ENCODE peak calls at places on chromosome 16, in six cellular contexts. One of them, this sample, is unnamed.

GRCh38 chr16:80300876-80301275 is 239.9 kb upstream of the DYNLRB2 start:
- DNase-seq in colonic mucosa: no peak
- DNase-seq in tibial nerve: no peak
- DNase-seq in NB4: no peak
- DNase-seq in neural progenitor cell: no peak
- DNase-seq in BE2C: no peak
- DNase-seq in this sample: no peak

GRCh38 chr16:72940886-72941285 is 107.0 kb downstream of the ZFHX3 start:
- DNase-seq in colonic mucosa: no peak
- DNase-seq in tibial nerve: no peak
- DNase-seq in NB4: no peak
- DNase-seq in neural progenitor cell: no peak
- DNase-seq in BE2C: no peak
- DNase-seq in this sample: no peak

GRCh38 chr16:72256398-72257048 is 84.6 kb upstream of the PMFBP1 start:
- DNase-seq in colonic mucosa: no peak
- DNase-seq in tibial nerve: no peak
- DNase-seq in NB4: no peak
- DNase-seq in neural progenitor cell: no peak
- DNase-seq in BE2C: no peak
- DNase-seq in this sample: no peak

GRCh38 chr16:3045758-3046505 is 429 bp upstream of the MMP25 start:
- DNase-seq in colonic mucosa: no peak
- DNase-seq in tibial nerve: no peak
- DNase-seq in NB4: peak
- DNase-seq in neural progenitor cell: peak
- DNase-seq in BE2C: no peak
- DNase-seq in this sample: no peak

GRCh38 chr16:60684002-60684401 is 1352.2 kb downstream of the CDH8 start:
- DNase-seq in colonic mucosa: no peak
- DNase-seq in tibial nerve: no peak
- DNase-seq in NB4: no peak
- DNase-seq in neural progenitor cell: no peak
- DNase-seq in BE2C: no peak
- DNase-seq in this sample: no peak

GRCh38 chr16:30949655-30950515 is 1.0 kb downstream of the ORAI3 start:
- DNase-seq in colonic mucosa: peak
- DNase-seq in tibial nerve: peak
- DNase-seq in NB4: peak
- DNase-seq in neural progenitor cell: peak
- DNase-seq in BE2C: no peak
- DNase-seq in this sample: peak

GRCh38 chr16:8583199-8583598 is 7.1 kb downstream of the TMEM114 start:
- DNase-seq in colonic mucosa: no peak
- DNase-seq in tibial nerve: no peak
- DNase-seq in NB4: no peak
- DNase-seq in neural progenitor cell: no peak
- DNase-seq in BE2C: no peak
- DNase-seq in this sample: no peak

GRCh38 chr16:58062821-58063220 is 37.3 kb downstream of the MMP15 start:
- DNase-seq in colonic mucosa: no peak
- DNase-seq in tibial nerve: no peak
- DNase-seq in NB4: no peak
- DNase-seq in neural progenitor cell: no peak
- DNase-seq in BE2C: no peak
- DNase-seq in this sample: no peak

GRCh38 chr16:83138976-83139690 is 512.4 kb downstream of the CDH13 start:
- DNase-seq in colonic mucosa: no peak
- DNase-seq in tibial nerve: no peak
- DNase-seq in NB4: no peak
- DNase-seq in neural progenitor cell: no peak
- DNase-seq in BE2C: no peak
- DNase-seq in this sample: no peak

GRCh38 chr16:17476414-17477259 is 5.9 kb upstream of the XYLT1 start:
- DNase-seq in colonic mucosa: peak
- DNase-seq in tibial nerve: no peak
- DNase-seq in NB4: peak
- DNase-seq in neural progenitor cell: peak
- DNase-seq in BE2C: peak
- DNase-seq in this sample: no peak

GRCh38 chr16:31061813-31062440 is 12.1 kb downstream of the ZNF668 start:
- DNase-seq in colonic mucosa: no peak
- DNase-seq in tibial nerve: no peak
- DNase-seq in NB4: no peak
- DNase-seq in neural progenitor cell: no peak
- DNase-seq in BE2C: no peak
- DNase-seq in this sample: no peak

GRCh38 chr16:22816475-22816874 is 2.5 kb downstream of the HS3ST2 start:
- DNase-seq in colonic mucosa: no peak
- DNase-seq in tibial nerve: no peak
- DNase-seq in NB4: no peak
- DNase-seq in neural progenitor cell: no peak
- DNase-seq in BE2C: no peak
- DNase-seq in this sample: no peak

GRCh38 chr16:2415085-2415484 is 14.2 kb upstream of the CCNF start:
- DNase-seq in colonic mucosa: no peak
- DNase-seq in tibial nerve: no peak
- DNase-seq in NB4: no peak
- DNase-seq in neural progenitor cell: no peak
- DNase-seq in BE2C: no peak
- DNase-seq in this sample: no peak

GRCh38 chr16:649646-650045 is 481 bp downstream of the WDR90 start:
- DNase-seq in colonic mucosa: no peak
- DNase-seq in tibial nerve: no peak
- DNase-seq in NB4: peak
- DNase-seq in neural progenitor cell: no peak
- DNase-seq in BE2C: no peak
- DNase-seq in this sample: no peak

GRCh38 chr16:70615933-70616332 is 30.4 kb upstream of the IL34 start:
- DNase-seq in colonic mucosa: no peak
- DNase-seq in tibial nerve: no peak
- DNase-seq in NB4: no peak
- DNase-seq in neural progenitor cell: no peak
- DNase-seq in BE2C: no peak
- DNase-seq in this sample: no peak

DNA sequence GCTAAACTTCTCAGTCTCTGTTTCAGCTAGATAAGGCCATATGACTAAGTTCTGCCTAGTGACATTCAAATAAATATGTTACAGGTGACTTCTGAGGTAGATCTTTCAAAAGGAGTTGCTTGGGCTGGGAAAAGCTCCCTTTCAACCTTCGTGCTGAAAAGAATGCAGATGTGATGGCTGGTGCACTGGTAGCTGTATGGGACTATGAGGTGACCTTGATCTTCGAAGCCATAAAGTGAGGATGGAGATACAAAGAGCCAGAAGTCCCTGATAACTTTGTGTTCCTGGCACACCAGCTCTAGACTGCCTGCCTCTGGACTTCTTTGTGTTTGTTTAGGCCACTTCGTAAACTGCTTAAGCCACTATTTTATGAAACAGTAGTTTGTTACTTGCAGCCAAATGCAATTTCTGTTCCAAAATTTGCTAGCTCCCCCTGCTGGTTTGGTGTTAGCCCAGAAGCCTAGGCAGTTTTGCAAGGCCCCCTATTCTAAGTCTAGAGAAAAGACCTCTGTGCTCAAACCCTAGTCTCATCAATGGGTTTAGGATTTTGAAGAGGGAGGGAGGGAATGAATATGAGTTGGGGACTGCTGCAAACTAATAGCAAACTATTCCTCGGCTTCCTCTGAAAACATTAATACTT is 23.3 kb upstream of the ERCC4 start:
- DNase-seq in colonic mucosa: no peak
- DNase-seq in tibial nerve: no peak
- DNase-seq in NB4: peak
- DNase-seq in neural progenitor cell: no peak
- DNase-seq in BE2C: no peak
- DNase-seq in this sample: no peak
- TF ChIP-seq CTCF in colonic mucosa: no peak
- TF ChIP-seq CTCF in tibial nerve: no peak
- TF ChIP-seq CTCF in NB4: peak
- TF ChIP-seq CTCF in neural progenitor cell: peak
- TF ChIP-seq CTCF in BE2C: peak
- TF ChIP-seq CTCF in this sample: no peak

DNA sequence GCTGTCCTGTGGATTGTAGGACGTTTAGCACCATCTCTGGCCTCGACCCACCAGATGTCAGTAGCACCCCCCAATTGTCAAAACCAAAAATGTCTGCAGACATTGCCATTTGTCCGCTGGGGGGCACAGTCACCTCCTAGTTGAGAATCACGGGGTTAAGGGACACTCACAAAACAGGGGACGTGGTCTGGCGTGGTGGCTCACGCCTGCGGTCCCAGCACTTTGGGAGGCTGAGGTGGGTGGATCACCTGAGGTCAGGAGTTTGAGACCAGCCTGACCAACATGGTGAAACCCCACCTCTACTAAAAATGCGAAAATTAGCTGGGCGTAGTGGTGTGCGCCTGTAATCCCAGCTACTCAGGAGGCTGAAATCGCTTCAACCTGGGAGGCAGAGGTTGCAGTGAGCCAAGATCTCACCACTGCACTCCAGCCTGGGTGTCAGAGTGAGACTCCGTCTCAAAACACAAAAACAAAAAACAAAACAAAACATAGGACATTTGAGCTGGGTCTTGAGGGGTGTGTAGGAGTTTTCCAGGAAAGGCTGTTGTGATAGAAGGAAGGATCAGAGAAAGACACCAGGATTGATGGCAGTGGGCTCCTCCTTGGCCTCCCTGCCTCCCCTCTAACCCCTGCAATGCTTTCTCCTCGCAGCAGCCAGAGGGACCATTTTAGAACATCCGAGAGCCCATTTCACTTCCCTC is 171.8 kb upstream of the GSE1 start:
- DNase-seq in colonic mucosa: no peak
- DNase-seq in tibial nerve: no peak
- DNase-seq in NB4: peak
- DNase-seq in neural progenitor cell: peak
- DNase-seq in BE2C: no peak
- DNase-seq in this sample: no peak
- TF ChIP-seq CTCF in colonic mucosa: no peak
- TF ChIP-seq CTCF in tibial nerve: no peak
- TF ChIP-seq CTCF in NB4: peak
- TF ChIP-seq CTCF in neural progenitor cell: peak
- TF ChIP-seq CTCF in BE2C: no peak
- TF ChIP-seq CTCF in this sample: no peak

GRCh38 chr16:19118938-19119431 is 5.2 kb downstream of the ITPRIPL2 start:
- DNase-seq in colonic mucosa: no peak
- DNase-seq in tibial nerve: no peak
- DNase-seq in NB4: peak
- DNase-seq in neural progenitor cell: no peak
- DNase-seq in BE2C: no peak
- DNase-seq in this sample: no peak

GRCh38 chr16:19116711-19117449 is 3.1 kb downstream of the ITPRIPL2 start:
- DNase-seq in colonic mucosa: no peak
- DNase-seq in tibial nerve: no peak
- DNase-seq in NB4: peak
- DNase-seq in neural progenitor cell: no peak
- DNase-seq in BE2C: no peak
- DNase-seq in this sample: no peak

GRCh38 chr16:19114359-19115147 is 789 bp downstream of the ITPRIPL2 start:
- DNase-seq in colonic mucosa: peak
- DNase-seq in tibial nerve: peak
- DNase-seq in NB4: no peak
- DNase-seq in neural progenitor cell: peak
- DNase-seq in BE2C: peak
- DNase-seq in this sample: peak

GRCh38 chr16:19113577-19114358 is at the start of gene ITPRIPL2:
- DNase-seq in colonic mucosa: peak
- DNase-seq in tibial nerve: peak
- DNase-seq in NB4: peak
- DNase-seq in neural progenitor cell: peak
- DNase-seq in BE2C: peak
- DNase-seq in this sample: peak

DNA sequence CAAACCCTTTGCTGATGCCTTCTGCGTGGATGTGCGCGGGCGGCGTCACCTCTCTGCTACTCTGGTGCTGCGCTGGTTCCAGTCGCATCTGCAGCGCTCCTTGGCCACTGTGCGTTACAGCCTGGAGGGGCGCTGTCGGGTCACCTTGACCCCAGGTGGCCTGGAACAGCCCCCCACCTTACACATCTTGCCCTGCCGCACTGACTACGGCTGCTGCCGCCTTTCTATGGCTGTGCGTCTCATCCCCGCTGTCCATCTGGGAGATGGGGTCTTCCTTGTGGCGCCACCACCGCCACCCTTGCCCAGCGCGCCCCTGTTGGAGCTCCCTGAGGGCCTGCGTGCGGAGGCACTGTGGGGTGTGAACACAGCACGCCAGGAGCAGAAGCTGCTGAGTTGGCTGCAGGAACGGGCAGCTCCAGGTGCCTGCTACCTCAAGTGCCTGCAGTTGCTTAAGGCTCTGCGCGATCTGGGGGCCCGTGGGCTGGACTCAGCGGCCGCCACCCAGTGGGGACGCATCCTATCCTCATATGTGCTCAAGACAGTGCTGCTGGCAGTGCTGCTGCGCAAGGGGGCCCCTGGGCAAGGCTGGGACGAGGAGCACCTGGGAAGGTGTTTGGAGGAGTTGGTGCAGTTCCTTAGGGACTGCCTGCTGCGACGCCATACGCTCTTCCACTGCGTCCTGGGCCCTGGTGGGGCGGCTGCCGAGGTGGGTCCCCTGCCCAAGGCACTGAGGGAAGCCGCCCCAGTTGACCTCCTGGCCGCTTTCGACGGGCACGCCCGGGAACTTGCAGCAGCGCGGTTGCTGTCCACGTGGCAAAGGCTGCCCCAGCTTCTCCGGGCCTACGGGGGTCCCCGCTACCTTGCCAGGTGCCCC is 1.6 kb downstream of the ITPRIPL2 start:
- DNase-seq in colonic mucosa: no peak
- DNase-seq in tibial nerve: no peak
- DNase-seq in NB4: no peak
- DNase-seq in neural progenitor cell: no peak
- DNase-seq in BE2C: no peak
- DNase-seq in this sample: no peak
- TF ChIP-seq CTCF in colonic mucosa: no peak
- TF ChIP-seq CTCF in tibial nerve: no peak
- TF ChIP-seq CTCF in NB4: no peak
- TF ChIP-seq CTCF in neural progenitor cell: no peak
- TF ChIP-seq CTCF in BE2C: no peak
- TF ChIP-seq CTCF in this sample: no peak

GRCh38 chr16:55292491-55292890 is 31.5 kb upstream of the IRX6 start:
- DNase-seq in colonic mucosa: no peak
- DNase-seq in tibial nerve: no peak
- DNase-seq in NB4: no peak
- DNase-seq in neural progenitor cell: peak
- DNase-seq in BE2C: no peak
- DNase-seq in this sample: no peak

GRCh38 chr16:55291847-55292246 is 32.2 kb upstream of the IRX6 start:
- DNase-seq in colonic mucosa: no peak
- DNase-seq in tibial nerve: no peak
- DNase-seq in NB4: no peak
- DNase-seq in neural progenitor cell: no peak
- DNase-seq in BE2C: no peak
- DNase-seq in this sample: no peak

GRCh38 chr16:55297062-55297909 is 26.7 kb upstream of the IRX6 start:
- DNase-seq in colonic mucosa: no peak
- DNase-seq in tibial nerve: no peak
- DNase-seq in NB4: no peak
- DNase-seq in neural progenitor cell: no peak
- DNase-seq in BE2C: no peak
- DNase-seq in this sample: no peak

GRCh38 chr16:55294947-55295346 is 29.1 kb upstream of the IRX6 start:
- DNase-seq in colonic mucosa: no peak
- DNase-seq in tibial nerve: no peak
- DNase-seq in NB4: no peak
- DNase-seq in neural progenitor cell: peak
- DNase-seq in BE2C: peak
- DNase-seq in this sample: no peak

GRCh38 chr16:55294129-55294528 is 29.9 kb upstream of the IRX6 start:
- DNase-seq in colonic mucosa: no peak
- DNase-seq in tibial nerve: no peak
- DNase-seq in NB4: peak
- DNase-seq in neural progenitor cell: no peak
- DNase-seq in BE2C: no peak
- DNase-seq in this sample: no peak
- TF ChIP-seq CTCF in colonic mucosa: no peak
- TF ChIP-seq CTCF in tibial nerve: no peak
- TF ChIP-seq CTCF in NB4: peak
- TF ChIP-seq CTCF in neural progenitor cell: peak
- TF ChIP-seq CTCF in BE2C: peak
- TF ChIP-seq CTCF in this sample: no peak

This sample was measured in coronary artery.